ENCODE peak calls at places on chromosomes 7 and 10, in four cellular contexts. J, K, L and B are unnamed samples.

GRCh38 chr7:132518839-132519173 is 57.5 kb downstream of the PLXNA4 start:
- DNase-seq in J (no peak), K (no peak), L (peak), B (no peak)

GRCh38 chr10:42972946-42973345 is 103.9 kb upstream of the RET start:
- DNase-seq in J (no peak), K (no peak), L (no peak), B (no peak)

GRCh38 chr7:16978358-16979244 is 96.8 kb upstream of the AGR3 start:
- DNase-seq in J (no peak), K (no peak), L (no peak), B (no peak)

GRCh38 chr7:11758627-11759111 is 73.3 kb downstream of the THSD7A start:
- DNase-seq in J (no peak), K (no peak), L (no peak), B (no peak)

GRCh38 chr10:90462761-90463160 is 395.1 kb downstream of the HTR7 start:
- DNase-seq in J (no peak), K (no peak), L (no peak), B (no peak)

GRCh38 chr10:6958254-6958653 is 378.2 kb upstream of the PRKCQ start:
- DNase-seq in J (no peak), K (no peak), L (no peak), B (no peak)

GRCh38 chr10:132630666-132631347 is 93.2 kb downstream of the INPP5A start:
- DNase-seq in J (no peak), K (no peak), L (no peak), B (no peak)

GRCh38 chr7:14085901-14086300 is 96.4 kb upstream of the ETV1 start:
- DNase-seq in J (no peak), K (no peak), L (no peak), B (no peak)

GRCh38 chr7:37142943-37143342 is 305.7 kb downstream of the ELMO1 start:
- DNase-seq in J (peak), K (no peak), L (no peak), B (no peak)